ENCODE peak calls at places on chromosomes 12 and 14, in eight cellular contexts. C, D, Q, U, B, G, A and K are unnamed samples. For H3K4me1, the result is how much of the 10 kb centered on the place peaks cover.

GRCh38 chr14:95174184-95174804 is 17.0 kb upstream of the DICER1 start:
- DNase-seq in C (no peak), D (peak), Q (no peak), U (no peak), B (no peak), G (no peak), A (no peak), K (no peak)

GRCh38 chr12:2259368-2259767 is 206.6 kb downstream of the CACNA1C start:
- DNase-seq in C (no peak), D (no peak), Q (no peak), U (no peak), B (no peak), G (no peak), A (no peak), K (no peak)

GRCh38 chr12:28872654-28873268 is 276.3 kb upstream of the FAR2 start:
- DNase-seq in C (peak), D (peak), Q (no peak), U (peak), B (no peak), G (peak), A (peak), K (no peak)

GRCh38 chr12:57124259-57124877 is 3.9 kb upstream of the LRP1 start:
- DNase-seq in C (peak), D (peak), Q (no peak), U (peak), B (no peak), G (peak), A (peak), K (peak)

GRCh38 chr14:56659964-56660551 is 80.5 kb downstream of the TMEM260 start:
- DNase-seq in C (no peak), D (peak), Q (no peak), U (no peak), B (no peak), G (peak), A (no peak), K (no peak)

GRCh38 chr12:106586803-106587684 is 4.2 kb downstream of the RFX4 start:
- DNase-seq in C (no peak), D (no peak), Q (no peak), U (no peak), B (no peak), G (no peak), A (no peak), K (no peak)

GRCh38 chr12:94676011-94676709 is 25.8 kb upstream of the TMCC3 start:
- DNase-seq in C (peak), D (no peak), Q (no peak), U (no peak), B (no peak), G (no peak), A (peak), K (peak)

GRCh38 chr14:50551877-50552276 is 8.1 kb upstream of the ATL1 start:
- DNase-seq in C (no peak), D (no peak), Q (no peak), U (no peak), B (no peak), G (no peak), A (no peak), K (no peak)

GRCh38 chr12:124919646-124920352 is 5.3 kb upstream of the UBC start:
- DNase-seq in C (no peak), D (peak), Q (no peak), U (no peak), B (no peak), G (no peak), A (no peak), K (no peak)

GRCh38 chr12:14317362-14318146 is 47.9 kb upstream of the ATF7IP start:
- DNase-seq in C (no peak), D (no peak), Q (no peak), U (no peak), B (no peak), G (no peak), A (no peak), K (no peak)

GRCh38 chr12:7934560-7935463 is 1.2 kb downstream of the SLC2A3 start:
- DNase-seq in C (no peak), D (no peak), Q (no peak), U (no peak), B (no peak), G (no peak), A (no peak), K (no peak)
- TF ChIP-seq POLR2A in C (no peak), D (no peak), Q (no peak), U (no peak), B (no peak), G (no peak), A (no peak), K (no peak)

GRCh38 chr14:90519262-90519920 is 122.6 kb downstream of the CALM1 start:
- DNase-seq in C (no peak), D (no peak), Q (no peak), U (no peak), B (peak), G (no peak), A (no peak), K (no peak)
- H3K4me1 ChIP-seq in C (under half), D (under half), Q (under half), U (under half), B (half or more), G (under half), A (half or more), K (under half)

GRCh38 chr12:7189398-7190267 is at the start of gene PEX5:
- DNase-seq in C (peak), D (peak), Q (peak), U (peak), B (peak), G (peak), A (peak), K (peak)
- TF ChIP-seq POLR2A in C (no peak), D (no peak), Q (no peak), U (peak), B (peak), G (no peak), A (no peak), K (peak)

DNA sequence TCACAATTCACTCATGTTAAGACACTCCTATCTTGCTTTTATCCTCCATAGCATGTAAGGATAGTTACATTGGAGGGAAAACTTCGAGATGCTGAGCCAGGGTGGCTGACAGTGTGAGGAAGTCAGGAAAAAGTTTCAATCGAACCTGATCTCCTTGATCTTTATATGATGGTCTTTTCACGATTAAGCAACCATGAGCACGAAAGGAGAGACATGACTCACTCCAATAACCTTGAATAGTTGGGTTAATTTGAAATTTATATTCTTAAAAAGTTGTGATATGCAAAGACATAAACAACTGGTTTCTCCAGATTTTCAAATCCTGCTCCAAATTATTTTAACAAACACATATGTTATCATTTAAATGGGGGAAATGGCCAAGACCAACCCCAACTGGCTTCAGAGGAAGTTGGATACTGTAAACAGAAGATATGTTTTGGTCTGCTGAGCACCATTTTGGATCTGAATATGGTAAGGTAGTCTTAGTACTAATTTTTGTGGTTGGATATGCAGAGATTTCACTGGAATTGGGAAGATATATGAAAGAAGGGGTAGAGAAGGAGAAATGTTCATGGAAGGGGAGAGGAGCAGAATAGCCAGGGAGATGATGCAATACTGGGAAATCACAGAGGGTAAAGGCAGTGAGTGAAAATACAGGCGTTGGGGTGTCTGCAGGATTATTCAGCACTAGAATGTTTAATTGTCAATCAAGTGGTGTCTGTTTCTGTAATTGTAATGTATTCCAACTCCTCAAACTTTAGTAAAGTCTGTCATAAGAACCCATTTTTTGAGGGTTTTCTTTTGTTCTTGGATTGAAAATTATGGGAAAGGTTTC is 185.2 kb upstream of the SLC38A2 start:
- DNase-seq in C (no peak), D (peak), Q (no peak), U (no peak), B (no peak), G (no peak), A (no peak), K (no peak)
- H3K4me1 ChIP-seq in C (under half), D (under half), Q (under half), U (under half), B (under half), G (under half), A (under half), K (under half)

GRCh38 chr14:22556990-22557623 is 31.9 kb downstream of the DAD1 start:
- DNase-seq in C (peak), D (peak), Q (peak), U (peak), B (peak), G (peak), A (peak), K (peak)
- TF ChIP-seq POLR2A in C (no peak), D (no peak), Q (no peak), U (peak), B (peak), G (no peak), A (no peak), K (no peak)

GRCh38 chr14:91396959-91397815 is 20.4 kb downstream of the CCDC88C start:
- DNase-seq in C (no peak), D (no peak), Q (no peak), U (peak), B (peak), G (no peak), A (peak), K (no peak)

GRCh38 chr14:91394105-91395081 is 23.2 kb downstream of the CCDC88C start:
- DNase-seq in C (no peak), D (no peak), Q (no peak), U (no peak), B (no peak), G (no peak), A (no peak), K (no peak)

GRCh38 chr14:91395466-91395865 is 22.2 kb downstream of the CCDC88C start:
- DNase-seq in C (no peak), D (no peak), Q (no peak), U (no peak), B (no peak), G (no peak), A (no peak), K (no peak)

GRCh38 chr14:91398192-91398591 is 19.4 kb downstream of the CCDC88C start:
- DNase-seq in C (no peak), D (no peak), Q (no peak), U (no peak), B (no peak), G (no peak), A (no peak), K (no peak)

GRCh38 chr14:91395998-91396660 is 21.5 kb downstream of the CCDC88C start:
- DNase-seq in C (no peak), D (no peak), Q (no peak), U (no peak), B (no peak), G (no peak), A (peak), K (no peak)
- H3K4me1 ChIP-seq in C (under half), D (under half), Q (under half), U (half or more), B (under half), G (under half), A (under half), K (under half)

GRCh38 chr12:6975297-6976032 is 4.8 kb downstream of the EMG1 start:
- DNase-seq in C (no peak), D (no peak), Q (no peak), U (no peak), B (no peak), G (no peak), A (no peak), K (no peak)
- TF ChIP-seq POLR2A in C (no peak), D (no peak), Q (no peak), U (no peak), B (no peak), G (no peak), A (no peak), K (no peak)

GRCh38 chr14:22849212-22849819 is 12.9 kb downstream of the MMP14 start:
- DNase-seq in C (peak), D (no peak), Q (peak), U (no peak), B (no peak), G (no peak), A (peak), K (peak)

GRCh38 chr14:22852599-22852939 is 16.2 kb downstream of the MMP14 start:
- DNase-seq in C (no peak), D (no peak), Q (no peak), U (no peak), B (peak), G (no peak), A (no peak), K (no peak)

GRCh38 chr14:22852940-22853767 is 16.8 kb downstream of the MMP14 start:
- DNase-seq in C (peak), D (peak), Q (peak), U (peak), B (peak), G (peak), A (peak), K (peak)

GRCh38 chr14:22848391-22849164 is 12.2 kb downstream of the MMP14 start:
- DNase-seq in C (peak), D (peak), Q (peak), U (no peak), B (peak), G (no peak), A (peak), K (peak)

DNA sequence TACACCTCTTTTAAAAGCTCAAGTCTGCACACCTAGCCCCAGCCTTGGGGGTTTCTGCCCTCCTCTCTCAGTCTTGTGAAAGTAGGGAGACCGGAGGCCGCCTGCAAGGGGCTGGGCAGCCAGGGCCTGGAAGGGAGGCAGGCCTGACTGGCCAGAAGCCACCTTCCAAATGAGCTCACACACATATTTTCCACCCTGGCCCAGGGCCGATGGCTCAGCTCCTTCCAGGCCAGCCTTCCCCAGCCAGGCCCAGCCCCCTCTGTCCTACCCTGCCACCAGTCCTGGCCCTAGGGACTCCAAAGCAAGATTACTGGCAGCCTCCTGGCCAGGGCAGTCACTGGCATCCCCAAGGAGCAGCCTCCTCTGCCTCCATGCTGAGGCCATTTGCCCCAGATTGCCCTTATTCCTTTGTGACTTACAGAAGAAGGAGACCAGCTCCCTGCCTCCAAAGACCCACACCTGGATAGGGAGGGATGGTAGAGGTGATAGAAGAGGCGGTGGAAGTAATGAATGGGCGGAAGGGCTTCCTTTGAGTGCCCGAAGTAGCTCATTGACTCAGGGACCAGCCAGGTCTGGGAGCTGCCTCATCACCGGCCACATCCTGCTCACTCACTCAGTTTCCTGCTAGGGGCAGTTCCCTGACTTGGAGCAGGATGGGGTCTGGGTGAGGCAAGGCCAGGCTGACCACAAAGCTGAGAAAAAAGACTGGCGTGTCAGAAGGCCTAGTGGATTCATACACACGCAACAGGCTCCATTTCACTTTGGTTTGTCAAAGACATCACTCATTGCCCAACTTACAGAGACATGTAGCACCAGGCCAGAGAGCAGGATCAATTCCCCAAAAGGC is 14.8 kb downstream of the MMP14 start:
- DNase-seq in C (peak), D (peak), Q (peak), U (peak), B (no peak), G (no peak), A (peak), K (peak)
- H3K4me1 ChIP-seq in C (under half), D (under half), Q (under half), U (under half), B (half or more), G (under half), A (half or more), K (under half)

GRCh38 chr14:93962701-93963601 is 13.4 kb downstream of the ASB2 start:
- DNase-seq in C (no peak), D (peak), Q (no peak), U (no peak), B (no peak), G (no peak), A (peak), K (no peak)
- TF ChIP-seq POLR2A in C (no peak), D (no peak), Q (no peak), U (no peak), B (no peak), G (no peak), A (no peak), K (no peak)